ENCODE peak calls at places on chromosome 9, in six cellular contexts. R, T, C, H, I and V are unnamed samples.

GRCh38 chr9:94783121-94783664 is 56.7 kb downstream of the AOPEP start:
- DNase-seq in R (peak; percentile 78), H (no peak), C (peak; percentile 80), I (peak; percentile 77), T (no peak), V (peak; percentile 43)

GRCh38 chr9:135229701-135230385 is 142.4 kb downstream of the OLFM1 start:
- DNase-seq in R (no peak), I (no peak), T (no peak), C (no peak), H (no peak), V (no peak)

GRCh38 chr9:16312962-16313546 is 557.4 kb downstream of the BNC2 start:
- DNase-seq in C (no peak), H (no peak), R (no peak), I (no peak), T (no peak), V (no peak)

GRCh38 chr9:84230355-84231136 is 110.0 kb downstream of the SLC28A3 start:
- DNase-seq in R (peak; percentile 68), H (no peak), T (no peak), I (no peak), C (no peak), V (no peak)

GRCh38 chr9:110520120-110520701 is 59.3 kb downstream of the SVEP1 start:
- DNase-seq in H (no peak), T (no peak), C (no peak), I (no peak), R (peak; percentile 42), V (no peak)

GRCh38 chr9:2066312-2067273 is 51.4 kb downstream of the SMARCA2 start:
- DNase-seq in R (peak; percentile 67), T (no peak), H (no peak), C (no peak), I (no peak), V (no peak)

GRCh38 chr9:15423328-15423985 is 781 bp downstream of the SNAPC3 start:
- DNase-seq in I (no peak), T (no peak), R (peak; percentile 33), C (no peak), H (no peak), V (peak; percentile 13)

GRCh38 chr9:138101444-138102234 is 224.1 kb downstream of the CACNA1B start:
- DNase-seq in C (no peak), I (no peak), H (no peak), R (no peak), T (no peak), V (no peak)